ENCODE peak calls at places on chromosome 2, in eight cellular contexts. X is heart right ventricle; G is body of pancreas; K is EL; U is CD8-positive, alpha-beta T cell; H is HuH-7; E is activated T-helper 1 cell treated with anti-CD3 and anti-CD28 coated beads, Interleukin-12 subunit alpha, Interleukin-12 subunit beta, Interleukin-2, Interleukin-4 antibody, amounts not matched to agents 30 ng/mL and 10 ng/mL and 1 ng/mL, durations not matched to agents 14 hours and 24 hours and 36 hours; W is epithelial cell of proximal tubule. A is an unnamed sample.

GRCh38 chr2:2075866-2076265 is 255.2 kb downstream of the MYT1L start:
- DNase-seq in X (no peak), E (no peak), W (no peak), G (peak), H (no peak), K (no peak), U (no peak), A (no peak)

GRCh38 chr2:9640403-9641104 is 9.8 kb upstream of the YWHAQ start:
- DNase-seq in H (no peak), U (no peak), G (no peak), W (no peak), E (no peak), X (no peak), K (no peak), A (no peak)

GRCh38 chr2:171334171-171334570 is 99.6 kb downstream of the METTL8 start:
- DNase-seq in G (peak), E (no peak), X (no peak), W (no peak), H (no peak), U (no peak), K (no peak), A (no peak)

GRCh38 chr2:148901142-148901541 is 26.1 kb downstream of the KIF5C start:
- DNase-seq in X (no peak), W (no peak), G (no peak), E (no peak), H (no peak), K (no peak), U (no peak), A (no peak)

GRCh38 chr2:107742460-107743027 is 84.1 kb upstream of the RGPD4 start:
- DNase-seq in W (no peak), U (no peak), H (no peak), K (no peak), E (no peak), X (no peak), G (no peak), A (no peak)

GRCh38 chr2:152402780-152403388 is 67.9 kb downstream of the FMNL2 start:
- DNase-seq in W (no peak), K (no peak), G (no peak), H (no peak), U (no peak), X (no peak), E (peak), A (no peak)

GRCh38 chr2:1742680-1743395 is 1.5 kb downstream of the PXDN start:
- DNase-seq in W (peak), E (peak), G (peak), X (peak), U (peak), K (peak), H (no peak), A (peak)

GRCh38 chr2:239674101-239674980 is 273.5 kb upstream of the HDAC4 start:
- DNase-seq in X (no peak), W (no peak), G (no peak), E (no peak), H (no peak), K (no peak), U (no peak), A (no peak)

GRCh38 chr2:219731173-219731572 is 103.7 kb downstream of the SLC4A3 start:
- DNase-seq in E (no peak), G (no peak), K (no peak), U (no peak), W (no peak), X (no peak), H (no peak), A (no peak)

GRCh38 chr2:120298173-120298835 is 45.7 kb downstream of the RALB start:
- DNase-seq in E (no peak), X (no peak), K (peak), W (no peak), U (no peak), G (no peak), H (no peak), A (no peak)

GRCh38 chr2:238875531-238876231 is 27.8 kb downstream of the TWIST2 start:
- DNase-seq in E (no peak), H (no peak), G (no peak), U (no peak), K (no peak), W (no peak), X (no peak), A (no peak)

GRCh38 chr2:239378918-239379640 is 21.7 kb downstream of the HDAC4 start:
- DNase-seq in U (no peak), W (no peak), X (no peak), H (no peak), E (no peak), G (peak), K (no peak), A (no peak)

GRCh38 chr2:8119782-8120551 is 561.9 kb upstream of the ID2 start:
- DNase-seq in K (peak), G (peak), U (no peak), H (no peak), W (peak), X (no peak), E (no peak), A (no peak)

GRCh38 chr2:109715302-109715937 is 78.7 kb upstream of the RGPD5 start:
- DNase-seq in H (no peak), U (no peak), X (no peak), K (no peak), G (peak), E (no peak), W (no peak), A (peak)

GRCh38 chr2:118032169-118033013 is 18.5 kb upstream of the CCDC93 start:
- DNase-seq in G (peak), X (no peak), H (peak), W (no peak), K (peak), U (peak), E (no peak), A (peak)

GRCh38 chr2:96625571-96626552 is 12.2 kb downstream of the KANSL3 start:
- DNase-seq in K (no peak), U (no peak), H (no peak), W (no peak), E (no peak), X (no peak), G (no peak), A (no peak)

GRCh38 chr2:240392084-240392947 is 43.1 kb upstream of the GPC1 start:
- DNase-seq in W (no peak), G (peak), E (no peak), U (peak), X (no peak), H (no peak), K (peak), A (no peak)

GRCh38 chr2:188285774-188286173 is 5.9 kb upstream of the GULP1 start:
- DNase-seq in H (no peak), W (no peak), E (no peak), X (no peak), G (no peak), K (no peak), U (no peak), A (no peak)

GRCh38 chr2:229942671-229943070 is 20.4 kb downstream of the FBXO36 start:
- DNase-seq in E (no peak), G (no peak), H (no peak), K (no peak), W (no peak), U (no peak), X (no peak), A (no peak)

GRCh38 chr2:178756843-178757242 is 50.4 kb downstream of the TTN start:
- DNase-seq in E (no peak), X (no peak), W (no peak), H (no peak), K (peak), G (no peak), U (no peak), A (peak)

GRCh38 chr2:28102455-28102874 is 211.9 kb downstream of the BABAM2 start:
- DNase-seq in G (no peak), U (no peak), X (peak), W (no peak), H (no peak), K (peak), E (no peak), A (peak)

GRCh38 chr2:128436498-128437180 is 118.0 kb upstream of the HS6ST1 start:
- DNase-seq in X (no peak), G (no peak), K (no peak), H (no peak), E (no peak), W (no peak), U (no peak), A (no peak)

GRCh38 chr2:152304845-152305244 is 30.1 kb upstream of the FMNL2 start:
- DNase-seq in E (no peak), H (no peak), W (no peak), U (no peak), G (no peak), X (no peak), K (no peak), A (no peak)

GRCh38 chr2:20537423-20538307 is 90.8 kb downstream of the RHOB start:
- DNase-seq in K (no peak), H (no peak), W (no peak), U (no peak), X (no peak), G (no peak), E (no peak), A (no peak)

GRCh38 chr2:65040414-65041261 is 15.6 kb upstream of the CEP68 start:
- DNase-seq in W (no peak), E (peak), H (peak), K (peak), U (peak), X (peak), G (peak), A (peak)

GRCh38 chr2:151060334-151060733 is 201.3 kb downstream of the RBM43 start:
- DNase-seq in W (no peak), H (no peak), E (no peak), K (no peak), X (no peak), U (no peak), G (no peak), A (no peak)

GRCh38 chr2:205775091-205775876 is 93.0 kb downstream of the NRP2 start:
- DNase-seq in K (no peak), U (no peak), G (no peak), E (no peak), W (no peak), X (no peak), H (no peak), A (no peak)

GRCh38 chr2:10787176-10787968 is 25.2 kb downstream of the PDIA6 start:
- DNase-seq in H (no peak), K (no peak), W (no peak), E (no peak), U (peak), X (no peak), G (peak), A (no peak)

GRCh38 chr2:26238301-26238958 is 6.0 kb downstream of the HADHA start:
- DNase-seq in E (no peak), W (no peak), G (peak), H (peak), K (peak), X (no peak), U (no peak), A (peak)

GRCh38 chr2:16633632-16634430 is 31.8 kb downstream of the CYRIA start:
- DNase-seq in X (no peak), W (peak), U (no peak), G (no peak), K (no peak), H (no peak), E (no peak), A (no peak)

GRCh38 chr2:177712462-177712861 is 319.9 kb downstream of the AGPS start:
- DNase-seq in E (no peak), X (no peak), W (no peak), G (no peak), H (no peak), K (no peak), U (no peak), A (no peak)

GRCh38 chr2:10614940-10615339 is 74.8 kb downstream of the NOL10 start:
- DNase-seq in W (no peak), G (no peak), H (no peak), E (no peak), X (no peak), K (peak), U (no peak), A (no peak)

GRCh38 chr2:239190921-239191885 is 209.6 kb downstream of the HDAC4 start:
- DNase-seq in X (peak), G (peak), K (no peak), E (no peak), W (no peak), U (no peak), H (no peak), A (no peak)